ENCODE peak calls at places on chromosomes 1 and 21, in six cellular contexts. L is tibial nerve, K is GM06990, A is keratinocyte, B is psoas muscle, E is IMR-90. Z is an unnamed sample. For H3K36me3, the result is how much of the 10 kb centered on the place peaks cover.

GRCh38 chr1:203274603-203275381 is 30.5 kb upstream of the BTG2 start:
- DNase-seq in L (peak), K (no peak), A (peak), B (peak), E (peak), Z (peak)

GRCh38 chr21:34967509-34968289 is 81.4 kb downstream of the RUNX1 start:
- DNase-seq in L (no peak), K (no peak), A (no peak), B (no peak), E (peak), Z (no peak)

GRCh38 chr1:161440312-161440894 is 64.9 kb upstream of the FCGR2A start:
- DNase-seq in L (no peak), K (peak), A (peak), B (peak), E (peak), Z (no peak)

GRCh38 chr1:60571811-60572210 is 498.2 kb upstream of the C1orf87 start:
- DNase-seq in L (no peak), K (no peak), A (no peak), B (no peak), E (no peak), Z (no peak)

GRCh38 chr1:182249201-182249676 is 142.4 kb downstream of the GLUL start:
- DNase-seq in L (no peak), K (peak), A (no peak), B (no peak), E (no peak), Z (no peak)

GRCh38 chr1:62962794-62963776 is 179.2 kb downstream of the ATG4C start:
- DNase-seq in L (peak), K (peak), A (no peak), B (no peak), E (peak), Z (no peak)

GRCh38 chr1:66652556-66652955 is 99.7 kb upstream of the DYNLT5 start:
- DNase-seq in L (no peak), K (no peak), A (no peak), B (no peak), E (peak), Z (no peak)

GRCh38 chr1:112440574-112440973 is 44.6 kb downstream of the CTTNBP2NL start:
- DNase-seq in L (no peak), K (no peak), A (no peak), B (no peak), E (no peak), Z (no peak)

GRCh38 chr1:1084372-1085170 is 10.5 kb upstream of the RNF223 start:
- DNase-seq in L (no peak), K (peak), A (no peak), B (peak), E (no peak), Z (no peak)

GRCh38 chr1:41021526-41022308 is at the start of gene SLFNL1:
- DNase-seq in L (no peak), K (no peak), A (no peak), B (no peak), E (peak), Z (no peak)

GRCh38 chr1:7473223-7474142 is 297.6 kb upstream of the VAMP3 start:
- DNase-seq in L (no peak), K (no peak), A (no peak), B (no peak), E (no peak), Z (no peak)

GRCh38 chr21:35796834-35797233 is 263.5 kb downstream of the SETD4 start:
- DNase-seq in L (no peak), K (no peak), A (no peak), B (no peak), E (peak), Z (no peak)

GRCh38 chr21:45542667-45543370 is 579 bp upstream of the SLC19A1 start:
- DNase-seq in L (no peak), K (peak), A (no peak), B (no peak), E (no peak), Z (no peak)

GRCh38 chr1:167447521-167448136 is 70.7 kb downstream of the CD247 start:
- DNase-seq in L (no peak), K (peak), A (no peak), B (no peak), E (no peak), Z (no peak)

GRCh38 chr1:6634278-6635052 is 9.8 kb downstream of the THAP3 start:
- DNase-seq in L (peak), K (no peak), A (no peak), B (peak), E (peak), Z (peak)

GRCh38 chr21:32403201-32403701 is 9.3 kb upstream of the EVA1C start:
- DNase-seq in L (peak), K (no peak), A (no peak), B (peak), E (peak), Z (no peak)

GRCh38 chr1:117512728-117513321 is 93.0 kb upstream of the TENT5C start:
- DNase-seq in L (no peak), K (no peak), A (no peak), B (no peak), E (peak), Z (no peak)

GRCh38 chr21:45266518-45267389 is 20.9 kb downstream of the POFUT2 start:
- DNase-seq in L (no peak), K (no peak), A (no peak), B (no peak), E (no peak), Z (no peak)

GRCh38 chr1:226688056-226688748 is 50.9 kb downstream of the ITPKB start:
- DNase-seq in L (no peak), K (no peak), A (no peak), B (no peak), E (no peak), Z (no peak)

GRCh38 chr1:113809651-113810602 is 2.3 kb downstream of the RSBN1 start:
- DNase-seq in L (no peak), K (no peak), A (no peak), B (no peak), E (peak), Z (no peak)

GRCh38 chr1:155322571-155322952 is 1.9 kb downstream of the RUSC1 start:
- DNase-seq in L (no peak), K (no peak), A (no peak), B (no peak), E (peak), Z (no peak)

GRCh38 chr1:149936076-149936991 is at the start of gene MTMR11:
- DNase-seq in L (peak), K (no peak), A (no peak), B (no peak), E (peak), Z (no peak)

GRCh38 chr1:220819627-220820026 is 32.9 kb downstream of the MTARC1 start:
- DNase-seq in L (no peak), K (no peak), A (no peak), B (peak), E (no peak), Z (peak)

GRCh38 chr1:151157067-151157531 is 650 bp downstream of the TNFAIP8L2 start:
- DNase-seq in L (no peak), K (peak), A (no peak), B (no peak), E (no peak), Z (no peak)

GRCh38 chr1:162028726-162029125 is 5.1 kb upstream of the OLFML2B start:
- DNase-seq in L (no peak), K (peak), A (no peak), B (no peak), E (no peak), Z (no peak)

GRCh38 chr1:106791041-106791440 is 265.4 kb upstream of the PRMT6 start:
- DNase-seq in L (no peak), K (no peak), A (no peak), B (no peak), E (no peak), Z (no peak)

GRCh38 chr1:92944901-92945747 is 16.1 kb downstream of the DIPK1A start:
- DNase-seq in L (no peak), K (no peak), A (no peak), B (no peak), E (no peak), Z (no peak)

GRCh38 chr1:6601865-6602668 is 602 bp downstream of the KLHL21 start:
- DNase-seq in L (no peak), K (peak), A (no peak), B (peak), E (peak), Z (no peak)

DNA sequence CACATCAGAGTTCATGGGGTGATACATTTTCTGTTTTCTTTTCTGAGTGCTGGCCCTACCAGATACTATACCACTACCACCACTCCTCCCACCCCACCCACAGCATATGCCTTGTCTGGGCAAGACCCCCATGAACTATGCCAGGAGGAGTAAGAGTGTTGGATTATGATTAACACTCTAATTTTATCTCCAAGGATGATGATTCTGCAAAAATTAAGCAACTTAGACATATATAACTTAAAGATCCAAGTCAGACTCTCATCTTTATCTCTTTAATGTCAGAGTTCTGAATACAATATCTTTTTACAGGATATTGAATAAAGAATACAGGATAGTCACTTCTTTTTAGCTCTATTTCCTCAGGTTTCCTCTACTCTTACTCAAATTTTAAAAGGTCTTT is 26.0 kb downstream of the FABP3 start:
- DNase-seq in L (no peak), K (no peak), A (no peak), B (no peak), E (no peak), Z (no peak)
- H3K36me3 ChIP-seq in L (half or more), K (under half), A (under half), B (under half), E (under half), Z (under half)

GRCh38 chr1:176670853-176671252 is 207.9 kb downstream of the PAPPA2 start:
- DNase-seq in L (no peak), K (no peak), A (no peak), B (no peak), E (no peak), Z (no peak)
- TF ChIP-seq CTCF in L (no peak), K (no peak), A (no peak), B (no peak), E (no peak), Z (no peak)

DNA sequence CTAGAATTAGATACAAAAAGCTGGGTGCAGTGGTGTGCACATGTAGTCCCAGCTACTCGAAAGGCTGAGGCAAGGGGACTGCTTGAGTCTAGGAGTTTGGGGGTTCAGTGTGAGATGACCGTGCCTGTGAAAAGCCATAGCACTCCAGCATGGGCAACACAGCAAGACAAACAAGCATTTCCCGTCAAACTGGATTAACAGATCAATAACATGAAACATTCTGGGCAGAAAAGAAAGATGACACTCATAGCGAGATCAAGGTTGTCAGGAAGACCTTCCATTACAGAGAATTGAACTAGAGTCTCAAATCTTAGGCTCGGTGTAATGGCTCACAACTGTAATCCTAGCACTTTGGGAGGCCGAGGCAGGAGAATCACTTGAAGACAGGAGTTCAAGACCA is 14.0 kb downstream of the TFB2M start:
- DNase-seq in L (no peak), K (no peak), A (no peak), B (no peak), E (no peak), Z (no peak)
- H3K36me3 ChIP-seq in L (half or more), K (under half), A (under half), B (under half), E (under half), Z (half or more)

GRCh38 chr1:65265296-65266271 is 43.8 kb upstream of the DNAJC6 start:
- DNase-seq in L (no peak), K (peak), A (no peak), B (no peak), E (no peak), Z (no peak)
- TF ChIP-seq CTCF in L (peak), K (no peak), A (peak), B (no peak), E (no peak), Z (no peak)

GRCh38 chr1:196808529-196809235 is 10.8 kb upstream of the CFHR1 start:
- DNase-seq in L (no peak), K (no peak), A (no peak), B (no peak), E (no peak), Z (no peak)
- H3K36me3 ChIP-seq in L (under half), K (under half), A (under half), B (under half), E (under half), Z (under half)

GRCh38 chr1:234412830-234413229 is 39.6 kb downstream of the COA6 start:
- DNase-seq in L (no peak), K (no peak), A (no peak), B (no peak), E (no peak), Z (no peak)

GRCh38 chr1:234405676-234406075 is 32.4 kb downstream of the COA6 start:
- DNase-seq in L (no peak), K (no peak), A (no peak), B (no peak), E (no peak), Z (no peak)

GRCh38 chr1:234408757-234409156 is 35.5 kb downstream of the COA6 start:
- DNase-seq in L (no peak), K (no peak), A (no peak), B (no peak), E (no peak), Z (no peak)

GRCh38 chr1:234406871-234407270 is 33.6 kb downstream of the COA6 start:
- DNase-seq in L (no peak), K (no peak), A (no peak), B (no peak), E (peak), Z (no peak)

GRCh38 chr1:234409328-234409727 is 36.1 kb downstream of the COA6 start:
- DNase-seq in L (no peak), K (no peak), A (no peak), B (no peak), E (peak), Z (no peak)
- TF ChIP-seq CTCF in L (no peak), K (no peak), A (no peak), B (no peak), E (no peak), Z (no peak)

DNA sequence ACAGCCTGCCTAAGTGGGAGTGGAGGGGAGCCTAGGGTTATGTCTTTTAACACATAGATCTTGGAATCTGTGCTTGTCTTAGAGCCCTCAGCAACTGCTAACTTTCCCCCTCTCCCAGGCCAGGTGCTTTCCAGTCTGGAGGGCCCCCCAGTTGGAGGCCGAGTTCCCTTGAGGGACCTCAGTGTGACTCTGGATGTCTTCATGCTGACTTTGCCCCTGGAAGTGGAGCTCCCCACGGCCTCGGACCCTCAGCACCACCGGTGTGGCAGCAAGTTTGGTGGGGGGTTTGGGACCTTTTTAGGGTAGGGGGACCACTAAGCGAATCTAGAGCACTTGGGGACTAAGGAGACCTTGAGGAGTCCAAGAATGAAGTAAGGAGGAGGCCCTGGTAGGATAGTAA is 22.9 kb downstream of the HYI start:
- DNase-seq in L (no peak), K (no peak), A (no peak), B (no peak), E (no peak), Z (no peak)
- H3K36me3 ChIP-seq in L (half or more), K (half or more), A (half or more), B (under half), E (half or more), Z (under half)

GRCh38 chr1:109773203-109773899 is 9.6 kb upstream of the EPS8L3 start:
- DNase-seq in L (peak), K (peak), A (peak), B (peak), E (peak), Z (peak)
- TF ChIP-seq CTCF in L (peak), K (peak), A (peak), B (peak), E (peak), Z (peak)

GRCh38 chr1:158089476-158089875 is 91.2 kb upstream of the CD1D start:
- DNase-seq in L (no peak), K (no peak), A (no peak), B (no peak), E (no peak), Z (no peak)

GRCh38 chr1:158089925-158090675 is 90.6 kb upstream of the CD1D start:
- DNase-seq in L (no peak), K (no peak), A (no peak), B (no peak), E (no peak), Z (no peak)

GRCh38 chr1:158084336-158084735 is 90.9 kb downstream of the KIRREL1 start:
- DNase-seq in L (no peak), K (no peak), A (no peak), B (no peak), E (no peak), Z (no peak)

GRCh38 chr1:158087320-158087927 is 93.3 kb upstream of the CD1D start:
- DNase-seq in L (peak), K (no peak), A (no peak), B (peak), E (peak), Z (no peak)

GRCh38 chr1:158084747-158085146 is 91.3 kb downstream of the KIRREL1 start:
- DNase-seq in L (no peak), K (no peak), A (no peak), B (no peak), E (no peak), Z (no peak)
- H3K36me3 ChIP-seq in L (half or more), K (under half), A (under half), B (under half), E (half or more), Z (under half)

Z was measured in gastrocnemius medialis.